ENCODE peak calls at places on chromosomes 5 and 9, in seven cellular contexts. One of them, this sample, is unnamed.

GRCh38 chr9:98962181-98962560 is 18.5 kb downstream of the COL15A1 start:
- DNase-seq in cardiac muscle cell: no peak
- DNase-seq in type B pancreatic cell: no peak
- DNase-seq in heart right ventricle: no peak
- DNase-seq in HFF-Myc: peak; percentile 76
- DNase-seq in neural progenitor cell: no peak
- DNase-seq in H9: no peak
- DNase-seq in this sample: no peak

GRCh38 chr9:90724880-90725279 is 76.7 kb upstream of the SYK start:
- DNase-seq in cardiac muscle cell: no peak
- DNase-seq in type B pancreatic cell: no peak
- DNase-seq in heart right ventricle: no peak
- DNase-seq in HFF-Myc: no peak
- DNase-seq in neural progenitor cell: no peak
- DNase-seq in H9: no peak
- DNase-seq in this sample: no peak

GRCh38 chr9:68844623-68845612 is 139.9 kb downstream of the PIP5K1B start:
- DNase-seq in cardiac muscle cell: peak; percentile 55
- DNase-seq in type B pancreatic cell: no peak
- DNase-seq in heart right ventricle: peak; percentile 53
- DNase-seq in HFF-Myc: no peak
- DNase-seq in neural progenitor cell: peak; percentile 68
- DNase-seq in H9: peak; percentile 66
- DNase-seq in this sample: peak; percentile 57

GRCh38 chr5:19855929-19856328 is 132.1 kb downstream of the CDH18 start:
- DNase-seq in cardiac muscle cell: no peak
- DNase-seq in type B pancreatic cell: no peak
- DNase-seq in heart right ventricle: no peak
- DNase-seq in HFF-Myc: no peak
- DNase-seq in neural progenitor cell: no peak
- DNase-seq in H9: no peak
- DNase-seq in this sample: no peak

GRCh38 chr5:121559832-121560231 is 291.9 kb upstream of the FTMT start:
- DNase-seq in cardiac muscle cell: no peak
- DNase-seq in type B pancreatic cell: no peak
- DNase-seq in heart right ventricle: no peak
- DNase-seq in HFF-Myc: no peak
- DNase-seq in neural progenitor cell: no peak
- DNase-seq in H9: no peak
- DNase-seq in this sample: no peak

GRCh38 chr5:37437716-37438115 is 58.6 kb downstream of the WDR70 start:
- DNase-seq in cardiac muscle cell: peak; percentile 46
- DNase-seq in type B pancreatic cell: no peak
- DNase-seq in heart right ventricle: no peak
- DNase-seq in HFF-Myc: no peak
- DNase-seq in neural progenitor cell: no peak
- DNase-seq in H9: no peak
- DNase-seq in this sample: no peak

GRCh38 chr5:179762079-179762780 is 29.6 kb downstream of the MAML1 start:
- DNase-seq in cardiac muscle cell: no peak
- DNase-seq in type B pancreatic cell: no peak
- DNase-seq in heart right ventricle: no peak
- DNase-seq in HFF-Myc: no peak
- DNase-seq in neural progenitor cell: no peak
- DNase-seq in H9: no peak
- DNase-seq in this sample: no peak

GRCh38 chr5:10355071-10355889 is 1.8 kb downstream of the MARCHF6 start:
- DNase-seq in cardiac muscle cell: peak; percentile 26
- DNase-seq in type B pancreatic cell: no peak
- DNase-seq in heart right ventricle: no peak
- DNase-seq in HFF-Myc: no peak
- DNase-seq in neural progenitor cell: no peak
- DNase-seq in H9: no peak
- DNase-seq in this sample: no peak

GRCh38 chr5:151094054-151094858 is 13.4 kb upstream of the TNIP1 start:
- DNase-seq in cardiac muscle cell: peak; percentile 43
- DNase-seq in type B pancreatic cell: no peak
- DNase-seq in heart right ventricle: no peak
- DNase-seq in HFF-Myc: no peak
- DNase-seq in neural progenitor cell: no peak
- DNase-seq in H9: no peak
- DNase-seq in this sample: no peak

GRCh38 chr5:172745406-172745805 is 25.6 kb downstream of the DUSP1 start:
- DNase-seq in cardiac muscle cell: no peak
- DNase-seq in type B pancreatic cell: no peak
- DNase-seq in heart right ventricle: no peak
- DNase-seq in HFF-Myc: no peak
- DNase-seq in neural progenitor cell: no peak
- DNase-seq in H9: no peak
- DNase-seq in this sample: no peak

GRCh38 chr9:69131682-69132081 is 42.4 kb upstream of the TJP2 start:
- DNase-seq in cardiac muscle cell: peak; percentile 97
- DNase-seq in type B pancreatic cell: peak; percentile 36
- DNase-seq in heart right ventricle: peak; percentile 3
- DNase-seq in HFF-Myc: peak; percentile 65
- DNase-seq in neural progenitor cell: no peak
- DNase-seq in H9: peak; percentile 10
- DNase-seq in this sample: no peak

GRCh38 chr5:158807947-158808346 is 291.8 kb downstream of the EBF1 start:
- DNase-seq in cardiac muscle cell: peak; percentile 71
- DNase-seq in type B pancreatic cell: no peak
- DNase-seq in heart right ventricle: no peak
- DNase-seq in HFF-Myc: no peak
- DNase-seq in neural progenitor cell: no peak
- DNase-seq in H9: no peak
- DNase-seq in this sample: no peak

GRCh38 chr9:94805585-94805984 is 79.1 kb downstream of the AOPEP start:
- DNase-seq in cardiac muscle cell: peak; percentile 88
- DNase-seq in type B pancreatic cell: no peak
- DNase-seq in heart right ventricle: no peak
- DNase-seq in HFF-Myc: peak; percentile 45
- DNase-seq in neural progenitor cell: no peak
- DNase-seq in H9: no peak
- DNase-seq in this sample: no peak

GRCh38 chr5:148390914-148391313 is 7.2 kb downstream of the FBXO38 start:
- DNase-seq in cardiac muscle cell: no peak
- DNase-seq in type B pancreatic cell: no peak
- DNase-seq in heart right ventricle: no peak
- DNase-seq in HFF-Myc: no peak
- DNase-seq in neural progenitor cell: no peak
- DNase-seq in H9: no peak
- DNase-seq in this sample: no peak

GRCh38 chr9:89750117-89750551 is 145.3 kb downstream of the GADD45G start:
- DNase-seq in cardiac muscle cell: peak; percentile 47
- DNase-seq in type B pancreatic cell: no peak
- DNase-seq in heart right ventricle: peak; percentile 56
- DNase-seq in HFF-Myc: no peak
- DNase-seq in neural progenitor cell: peak; percentile 80
- DNase-seq in H9: peak; percentile 37
- DNase-seq in this sample: peak; percentile 44

GRCh38 chr9:124320062-124320973 is 62.6 kb downstream of the NEK6 start:
- DNase-seq in cardiac muscle cell: peak; percentile 74
- DNase-seq in type B pancreatic cell: no peak
- DNase-seq in heart right ventricle: peak; percentile 77
- DNase-seq in HFF-Myc: peak; percentile 51
- DNase-seq in neural progenitor cell: peak; percentile 80
- DNase-seq in H9: peak; percentile 84
- DNase-seq in this sample: peak; percentile 79

GRCh38 chr5:82147860-82148573 is 130.1 kb downstream of the RPS23 start:
- DNase-seq in cardiac muscle cell: peak; percentile 90
- DNase-seq in type B pancreatic cell: no peak
- DNase-seq in heart right ventricle: no peak
- DNase-seq in HFF-Myc: no peak
- DNase-seq in neural progenitor cell: no peak
- DNase-seq in H9: no peak
- DNase-seq in this sample: no peak

GRCh38 chr9:135536166-135536565 is 9.8 kb upstream of the OBP2A start:
- DNase-seq in cardiac muscle cell: peak; percentile 85
- DNase-seq in type B pancreatic cell: no peak
- DNase-seq in heart right ventricle: no peak
- DNase-seq in HFF-Myc: no peak
- DNase-seq in neural progenitor cell: no peak
- DNase-seq in H9: no peak
- DNase-seq in this sample: no peak

GRCh38 chr9:83570359-83570758 is 32.2 kb upstream of the FRMD3 start:
- DNase-seq in cardiac muscle cell: peak; percentile 36
- DNase-seq in type B pancreatic cell: no peak
- DNase-seq in heart right ventricle: no peak
- DNase-seq in HFF-Myc: no peak
- DNase-seq in neural progenitor cell: no peak
- DNase-seq in H9: no peak
- DNase-seq in this sample: no peak

GRCh38 chr9:12696931-12697622 is 3.9 kb downstream of the TYRP1 start:
- DNase-seq in cardiac muscle cell: peak; percentile 10
- DNase-seq in type B pancreatic cell: no peak
- DNase-seq in heart right ventricle: no peak
- DNase-seq in HFF-Myc: no peak
- DNase-seq in neural progenitor cell: no peak
- DNase-seq in H9: no peak
- DNase-seq in this sample: no peak

GRCh38 chr9:12697719-12698118 is 4.5 kb downstream of the TYRP1 start:
- DNase-seq in cardiac muscle cell: peak; percentile 51
- DNase-seq in type B pancreatic cell: no peak
- DNase-seq in heart right ventricle: no peak
- DNase-seq in HFF-Myc: no peak
- DNase-seq in neural progenitor cell: no peak
- DNase-seq in H9: no peak
- DNase-seq in this sample: no peak

GRCh38 chr9:12698986-12699385 is 5.8 kb downstream of the TYRP1 start:
- DNase-seq in cardiac muscle cell: peak; percentile 45
- DNase-seq in type B pancreatic cell: no peak
- DNase-seq in heart right ventricle: no peak
- DNase-seq in HFF-Myc: no peak
- DNase-seq in neural progenitor cell: no peak
- DNase-seq in H9: no peak
- DNase-seq in this sample: no peak

GRCh38 chr9:12698293-12698692 is 5.1 kb downstream of the TYRP1 start:
- DNase-seq in cardiac muscle cell: peak; percentile 87
- DNase-seq in type B pancreatic cell: no peak
- DNase-seq in heart right ventricle: no peak
- DNase-seq in HFF-Myc: no peak
- DNase-seq in neural progenitor cell: no peak
- DNase-seq in H9: no peak
- DNase-seq in this sample: no peak

GRCh38 chr9:12699529-12699928 is 6.3 kb downstream of the TYRP1 start:
- DNase-seq in cardiac muscle cell: peak; percentile 79
- DNase-seq in type B pancreatic cell: no peak
- DNase-seq in heart right ventricle: no peak
- DNase-seq in HFF-Myc: no peak
- DNase-seq in neural progenitor cell: no peak
- DNase-seq in H9: no peak
- DNase-seq in this sample: no peak
- TF ChIP-seq CTCF in cardiac muscle cell: peak; percentile 56
- TF ChIP-seq CTCF in type B pancreatic cell: peak; percentile 61
- TF ChIP-seq CTCF in heart right ventricle: no peak
- TF ChIP-seq CTCF in HFF-Myc: no peak
- TF ChIP-seq CTCF in neural progenitor cell: peak; percentile 36
- TF ChIP-seq CTCF in H9: peak; percentile 50
- TF ChIP-seq CTCF in this sample: peak; percentile 38

GRCh38 chr5:55896663-55897062 is 45.5 kb downstream of the IL31RA start:
- DNase-seq in cardiac muscle cell: peak; percentile 77
- DNase-seq in type B pancreatic cell: no peak
- DNase-seq in heart right ventricle: no peak
- DNase-seq in HFF-Myc: no peak
- DNase-seq in neural progenitor cell: no peak
- DNase-seq in H9: no peak
- DNase-seq in this sample: no peak

GRCh38 chr5:55897206-55897894 is 46.2 kb downstream of the IL31RA start:
- DNase-seq in cardiac muscle cell: no peak
- DNase-seq in type B pancreatic cell: no peak
- DNase-seq in heart right ventricle: no peak
- DNase-seq in HFF-Myc: no peak
- DNase-seq in neural progenitor cell: no peak
- DNase-seq in H9: no peak
- DNase-seq in this sample: no peak

GRCh38 chr5:55899344-55899743 is 48.2 kb downstream of the IL31RA start:
- DNase-seq in cardiac muscle cell: peak; percentile 43
- DNase-seq in type B pancreatic cell: no peak
- DNase-seq in heart right ventricle: no peak
- DNase-seq in HFF-Myc: no peak
- DNase-seq in neural progenitor cell: no peak
- DNase-seq in H9: no peak
- DNase-seq in this sample: no peak

GRCh38 chr5:55896238-55896637 is 45.1 kb downstream of the IL31RA start:
- DNase-seq in cardiac muscle cell: no peak
- DNase-seq in type B pancreatic cell: no peak
- DNase-seq in heart right ventricle: no peak
- DNase-seq in HFF-Myc: no peak
- DNase-seq in neural progenitor cell: no peak
- DNase-seq in H9: no peak
- DNase-seq in this sample: no peak

DNA sequence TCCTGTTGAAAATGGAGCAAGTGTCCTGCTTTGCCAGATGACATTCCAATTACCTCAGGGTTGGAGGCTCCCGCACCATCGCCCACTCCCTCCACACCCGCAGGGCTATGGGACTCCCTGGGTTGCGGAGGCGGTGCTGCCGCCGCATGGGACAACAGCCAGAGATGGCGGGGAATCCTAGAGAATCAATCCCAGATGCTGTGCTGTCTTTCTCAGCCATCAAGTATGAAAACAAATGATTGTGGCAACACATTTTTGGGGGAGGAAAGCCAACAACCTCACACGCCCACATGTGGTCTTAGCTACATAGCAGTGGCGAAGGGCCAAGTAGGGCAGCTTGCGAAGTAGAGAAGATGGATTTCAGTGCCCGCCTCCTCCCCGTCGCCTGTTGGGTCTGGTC is 46.7 kb downstream of the IL31RA start:
- DNase-seq in cardiac muscle cell: peak; percentile 96
- DNase-seq in type B pancreatic cell: no peak
- DNase-seq in heart right ventricle: no peak
- DNase-seq in HFF-Myc: peak; percentile 92
- DNase-seq in neural progenitor cell: no peak
- DNase-seq in H9: no peak
- DNase-seq in this sample: no peak
- TF ChIP-seq CTCF in cardiac muscle cell: no peak
- TF ChIP-seq CTCF in type B pancreatic cell: no peak
- TF ChIP-seq CTCF in heart right ventricle: no peak
- TF ChIP-seq CTCF in HFF-Myc: no peak
- TF ChIP-seq CTCF in neural progenitor cell: no peak
- TF ChIP-seq CTCF in H9: no peak
- TF ChIP-seq CTCF in this sample: no peak

GRCh38 chr5:131164161-131164930 is 710 bp downstream of the HINT1 start:
- DNase-seq in cardiac muscle cell: peak; percentile 72
- DNase-seq in type B pancreatic cell: peak; percentile 79
- DNase-seq in heart right ventricle: peak; percentile 45
- DNase-seq in HFF-Myc: peak; percentile 33
- DNase-seq in neural progenitor cell: peak; percentile 86
- DNase-seq in H9: peak; percentile 61
- DNase-seq in this sample: peak; percentile 79
- TF ChIP-seq CTCF in cardiac muscle cell: no peak
- TF ChIP-seq CTCF in type B pancreatic cell: no peak
- TF ChIP-seq CTCF in heart right ventricle: no peak
- TF ChIP-seq CTCF in HFF-Myc: no peak
- TF ChIP-seq CTCF in neural progenitor cell: peak; percentile 9
- TF ChIP-seq CTCF in H9: no peak
- TF ChIP-seq CTCF in this sample: no peak

DNA sequence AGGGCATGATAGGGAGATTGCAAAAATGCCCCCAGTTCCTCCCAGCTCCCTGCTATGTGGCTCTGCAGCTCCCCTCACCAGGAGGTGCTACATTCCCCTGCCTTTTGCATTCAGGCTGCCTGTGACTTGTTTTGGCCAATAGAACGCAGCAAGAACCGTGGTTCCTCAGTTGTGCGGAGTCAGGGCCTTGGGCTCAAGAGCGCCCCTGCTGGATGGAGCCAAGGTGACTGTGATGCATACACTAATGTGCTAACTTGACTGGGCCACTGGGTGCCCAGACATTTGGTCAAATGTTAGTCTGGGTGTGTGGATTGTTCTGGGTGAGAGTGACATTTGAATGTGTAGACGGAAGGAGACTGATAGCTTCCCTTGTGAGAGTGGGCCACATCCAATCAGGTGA is 123.3 kb upstream of the MVB12B start:
- DNase-seq in cardiac muscle cell: no peak
- DNase-seq in type B pancreatic cell: no peak
- DNase-seq in heart right ventricle: no peak
- DNase-seq in HFF-Myc: no peak
- DNase-seq in neural progenitor cell: no peak
- DNase-seq in H9: no peak
- DNase-seq in this sample: no peak
- TF ChIP-seq CTCF in cardiac muscle cell: peak; percentile 5
- TF ChIP-seq CTCF in type B pancreatic cell: peak; percentile 53
- TF ChIP-seq CTCF in heart right ventricle: no peak
- TF ChIP-seq CTCF in HFF-Myc: peak; percentile 51
- TF ChIP-seq CTCF in neural progenitor cell: peak; percentile 25
- TF ChIP-seq CTCF in H9: peak; percentile 56
- TF ChIP-seq CTCF in this sample: no peak

This sample was measured in nephron progenitor cell.